ENCODE peak calls at places on chromosomes 12 and 14, in four cellular contexts. One of them, this sample, is unnamed. For H3K9me3, the result is how much of the 10 kb centered on the place peaks cover.

GRCh38 chr14:54722791-54723432 is 156.0 kb downstream of the SAMD4A start:
- DNase-seq in NT2/D1: no peak
- DNase-seq in Peyer's patch: no peak
- DNase-seq in transverse colon: no peak
- DNase-seq in this sample: no peak

GRCh38 chr14:60064491-60065072 is 27.1 kb upstream of the PCNX4 start:
- DNase-seq in NT2/D1: no peak
- DNase-seq in Peyer's patch: no peak
- DNase-seq in transverse colon: no peak
- DNase-seq in this sample: peak

GRCh38 chr14:103746706-103747105 is 31.1 kb downstream of the ZFYVE21 start:
- DNase-seq in transverse colon: no peak
- DNase-seq in NT2/D1: no peak
- DNase-seq in Peyer's patch: no peak
- DNase-seq in this sample: no peak

GRCh38 chr12:63922446-63922845 is 77.9 kb downstream of the SRGAP1 start:
- DNase-seq in transverse colon: no peak
- DNase-seq in NT2/D1: no peak
- DNase-seq in Peyer's patch: no peak
- DNase-seq in this sample: no peak

GRCh38 chr14:69913686-69914085 is 34.5 kb downstream of the SMOC1 start:
- DNase-seq in transverse colon: no peak
- DNase-seq in Peyer's patch: no peak
- DNase-seq in NT2/D1: no peak
- DNase-seq in this sample: no peak

GRCh38 chr12:71183018-71183417 is 25.2 kb upstream of the TSPAN8 start:
- DNase-seq in NT2/D1: no peak
- DNase-seq in Peyer's patch: no peak
- DNase-seq in transverse colon: no peak
- DNase-seq in this sample: no peak

GRCh38 chr14:21868442-21869046 is 194.9 kb upstream of the OR4E1 start:
- DNase-seq in transverse colon: peak
- DNase-seq in NT2/D1: peak
- DNase-seq in Peyer's patch: no peak
- DNase-seq in this sample: peak

GRCh38 chr12:79597910-79598309 is 92.9 kb downstream of the PAWR start:
- DNase-seq in transverse colon: no peak
- DNase-seq in Peyer's patch: no peak
- DNase-seq in NT2/D1: no peak
- DNase-seq in this sample: no peak

GRCh38 chr12:96719671-96720362 is 187.2 kb upstream of the NEDD1 start:
- DNase-seq in transverse colon: peak
- DNase-seq in Peyer's patch: no peak
- DNase-seq in NT2/D1: no peak
- DNase-seq in this sample: peak

GRCh38 chr12:58629376-58629775 is 290.9 kb downstream of the LRIG3 start:
- DNase-seq in NT2/D1: no peak
- DNase-seq in Peyer's patch: no peak
- DNase-seq in transverse colon: no peak
- DNase-seq in this sample: no peak

GRCh38 chr14:39229222-39229543 is 4.5 kb upstream of the MIA2 start:
- DNase-seq in transverse colon: no peak
- DNase-seq in NT2/D1: no peak
- DNase-seq in Peyer's patch: no peak
- DNase-seq in this sample: peak

GRCh38 chr14:91402278-91403068 is 15.1 kb downstream of the CCDC88C start:
- DNase-seq in Peyer's patch: no peak
- DNase-seq in transverse colon: peak
- DNase-seq in NT2/D1: no peak
- DNase-seq in this sample: no peak

GRCh38 chr12:4380332-4380731 is 820 bp upstream of the FGF23 start:
- DNase-seq in Peyer's patch: no peak
- DNase-seq in NT2/D1: no peak
- DNase-seq in transverse colon: no peak
- DNase-seq in this sample: no peak

GRCh38 chr14:38129705-38130104 is 78.0 kb upstream of the SSTR1 start:
- DNase-seq in transverse colon: no peak
- DNase-seq in NT2/D1: no peak
- DNase-seq in Peyer's patch: no peak
- DNase-seq in this sample: peak

GRCh38 chr14:65261425-65261920 is 151.1 kb upstream of the FUT8 start:
- DNase-seq in Peyer's patch: no peak
- DNase-seq in transverse colon: no peak
- DNase-seq in NT2/D1: no peak
- DNase-seq in this sample: no peak

GRCh38 chr14:68952544-68953535 is 26.3 kb downstream of the ACTN1 start:
- DNase-seq in NT2/D1: no peak
- DNase-seq in transverse colon: no peak
- DNase-seq in Peyer's patch: no peak
- DNase-seq in this sample: no peak

GRCh38 chr12:7937867-7938506 is 2.0 kb upstream of the SLC2A3 start:
- DNase-seq in Peyer's patch: no peak
- DNase-seq in transverse colon: no peak
- DNase-seq in NT2/D1: no peak
- DNase-seq in this sample: no peak

GRCh38 chr14:37195327-37195726 is 2.4 kb upstream of the MIPOL1 start:
- DNase-seq in transverse colon: no peak
- DNase-seq in NT2/D1: no peak
- DNase-seq in Peyer's patch: no peak
- DNase-seq in this sample: no peak

GRCh38 chr14:23645812-23646647 is 9.9 kb downstream of the DHRS2 start:
- DNase-seq in NT2/D1: no peak
- DNase-seq in Peyer's patch: no peak
- DNase-seq in transverse colon: no peak
- DNase-seq in this sample: no peak

GRCh38 chr14:50008562-50009355 is 107.6 kb downstream of the VCPKMT start:
- DNase-seq in NT2/D1: no peak
- DNase-seq in Peyer's patch: no peak
- DNase-seq in transverse colon: no peak
- DNase-seq in this sample: no peak

GRCh38 chr14:61625171-61625570 is 70.1 kb upstream of the HIF1A start:
- DNase-seq in Peyer's patch: no peak
- DNase-seq in NT2/D1: no peak
- DNase-seq in transverse colon: no peak
- DNase-seq in this sample: no peak

GRCh38 chr14:104865069-104865630 is at the start of gene CEP170B:
- DNase-seq in Peyer's patch: peak
- DNase-seq in transverse colon: no peak
- DNase-seq in NT2/D1: no peak
- DNase-seq in this sample: no peak

GRCh38 chr12:30977537-30978349 is 51.2 kb downstream of the TSPAN11 start:
- DNase-seq in transverse colon: no peak
- DNase-seq in Peyer's patch: no peak
- DNase-seq in NT2/D1: peak
- DNase-seq in this sample: no peak

GRCh38 chr14:68104518-68104917 is 284.9 kb downstream of the RAD51B start:
- DNase-seq in Peyer's patch: no peak
- DNase-seq in NT2/D1: no peak
- DNase-seq in transverse colon: no peak
- DNase-seq in this sample: no peak

GRCh38 chr14:81511110-81511900 is 22.3 kb downstream of the SEL1L start:
- DNase-seq in transverse colon: no peak
- DNase-seq in NT2/D1: no peak
- DNase-seq in Peyer's patch: no peak
- DNase-seq in this sample: no peak

GRCh38 chr12:7929069-7929792 is 6.8 kb downstream of the SLC2A3 start:
- DNase-seq in Peyer's patch: no peak
- DNase-seq in transverse colon: no peak
- DNase-seq in NT2/D1: no peak
- DNase-seq in this sample: no peak

GRCh38 chr14:55582741-55583140 is 2.7 kb downstream of the KTN1 start:
- DNase-seq in NT2/D1: no peak
- DNase-seq in transverse colon: no peak
- DNase-seq in Peyer's patch: no peak
- DNase-seq in this sample: no peak

DNA sequence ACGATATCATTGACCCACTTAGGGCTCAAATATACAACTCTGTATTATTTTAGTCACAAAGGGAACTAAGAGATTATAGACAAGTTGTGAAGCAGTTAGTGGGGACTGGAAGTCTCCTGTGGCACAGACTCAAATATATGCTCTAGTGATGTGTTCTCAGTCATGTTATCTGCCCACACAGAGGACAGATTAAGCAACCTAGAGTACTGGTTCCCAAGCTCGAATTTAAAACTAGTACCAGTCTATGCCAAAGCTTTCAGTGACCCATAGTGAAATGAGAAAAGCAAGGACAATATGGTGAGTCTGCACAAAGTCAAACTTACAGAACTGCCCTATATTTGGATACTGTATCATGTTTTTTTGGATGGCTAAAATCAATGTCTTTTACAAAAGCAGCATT is 389.3 kb downstream of the DIO2 start:
- DNase-seq in transverse colon: no peak
- DNase-seq in Peyer's patch: no peak
- DNase-seq in NT2/D1: no peak
- DNase-seq in this sample: no peak
- H3K9me3 ChIP-seq in transverse colon: under half
- H3K9me3 ChIP-seq in Peyer's patch: under half
- H3K9me3 ChIP-seq in NT2/D1: under half
- H3K9me3 ChIP-seq in this sample: under half

DNA sequence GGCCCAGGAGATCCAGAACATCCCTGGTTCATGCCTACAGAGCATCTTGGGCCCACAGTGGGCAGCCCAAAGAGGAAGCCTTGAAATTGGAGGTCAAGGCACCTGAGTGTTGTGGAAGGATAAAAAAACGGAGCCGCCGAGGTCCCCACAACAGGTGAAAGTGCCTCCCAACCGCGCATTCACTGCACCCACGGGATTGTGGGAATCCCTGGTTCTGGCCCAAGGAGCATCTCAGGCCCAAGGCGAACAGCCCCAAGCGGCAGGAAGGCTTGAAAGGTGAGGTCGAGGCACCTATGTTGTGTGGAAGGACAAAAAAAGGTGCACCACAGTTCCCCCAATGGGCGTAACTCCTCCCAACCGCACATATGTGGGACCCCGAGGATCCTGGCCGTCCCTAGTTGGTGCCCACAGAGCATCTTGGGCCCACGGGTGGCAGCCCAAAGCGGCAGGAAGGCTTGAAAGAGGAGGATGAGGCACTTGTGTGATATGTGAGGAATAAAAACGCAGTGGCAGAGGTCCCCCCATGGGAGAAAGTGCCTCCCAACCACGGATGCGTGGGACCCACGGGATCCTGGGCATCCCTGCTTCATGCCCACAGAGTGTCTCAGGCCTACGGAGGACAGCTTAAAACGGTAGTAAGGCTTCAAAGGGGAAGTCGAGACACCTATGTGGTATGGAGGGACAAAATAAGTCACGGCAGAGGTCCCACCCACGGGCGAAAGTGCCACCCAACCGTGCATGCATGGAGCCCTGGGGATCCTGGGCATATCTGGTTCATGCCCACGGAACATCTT is 583.9 kb downstream of the ALG10 start:
- DNase-seq in NT2/D1: no peak
- DNase-seq in transverse colon: no peak
- DNase-seq in Peyer's patch: peak
- DNase-seq in this sample: no peak
- H3K9me3 ChIP-seq in NT2/D1: under half
- H3K9me3 ChIP-seq in transverse colon: under half
- H3K9me3 ChIP-seq in Peyer's patch: under half
- H3K9me3 ChIP-seq in this sample: under half

DNA sequence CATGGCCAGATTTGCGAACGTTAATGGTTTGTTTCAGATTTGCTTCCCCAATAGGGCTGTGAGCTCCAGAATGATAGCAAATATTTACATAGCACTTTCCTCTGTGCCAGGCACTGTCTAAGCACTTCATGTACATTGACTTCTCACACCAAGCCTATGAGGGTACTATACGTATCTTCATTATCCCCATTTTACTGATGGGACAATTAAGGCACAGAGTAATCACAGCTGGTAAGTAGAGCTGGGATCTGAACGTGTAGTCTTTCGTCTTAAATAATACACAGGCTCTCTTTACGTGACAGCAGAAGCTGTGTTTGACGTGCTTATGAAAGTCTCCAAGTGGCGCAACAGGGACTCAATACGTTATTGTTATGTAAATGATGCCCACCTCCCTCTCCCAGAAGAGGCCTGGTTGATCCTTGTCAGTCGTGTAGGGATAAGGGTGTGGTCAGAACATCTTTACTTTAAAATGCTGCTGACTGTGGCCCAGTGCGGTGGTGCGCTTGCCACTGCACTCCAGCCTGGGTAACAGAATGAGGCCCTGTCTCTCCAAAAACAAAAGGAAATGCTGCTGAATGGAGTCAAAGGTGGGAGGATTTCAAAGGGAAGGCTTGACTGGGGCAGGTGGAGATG is 66.3 kb upstream of the TCL1B start:
- DNase-seq in NT2/D1: no peak
- DNase-seq in transverse colon: no peak
- DNase-seq in Peyer's patch: no peak
- DNase-seq in this sample: no peak
- H3K9me3 ChIP-seq in NT2/D1: under half
- H3K9me3 ChIP-seq in transverse colon: under half
- H3K9me3 ChIP-seq in Peyer's patch: under half
- H3K9me3 ChIP-seq in this sample: under half

DNA sequence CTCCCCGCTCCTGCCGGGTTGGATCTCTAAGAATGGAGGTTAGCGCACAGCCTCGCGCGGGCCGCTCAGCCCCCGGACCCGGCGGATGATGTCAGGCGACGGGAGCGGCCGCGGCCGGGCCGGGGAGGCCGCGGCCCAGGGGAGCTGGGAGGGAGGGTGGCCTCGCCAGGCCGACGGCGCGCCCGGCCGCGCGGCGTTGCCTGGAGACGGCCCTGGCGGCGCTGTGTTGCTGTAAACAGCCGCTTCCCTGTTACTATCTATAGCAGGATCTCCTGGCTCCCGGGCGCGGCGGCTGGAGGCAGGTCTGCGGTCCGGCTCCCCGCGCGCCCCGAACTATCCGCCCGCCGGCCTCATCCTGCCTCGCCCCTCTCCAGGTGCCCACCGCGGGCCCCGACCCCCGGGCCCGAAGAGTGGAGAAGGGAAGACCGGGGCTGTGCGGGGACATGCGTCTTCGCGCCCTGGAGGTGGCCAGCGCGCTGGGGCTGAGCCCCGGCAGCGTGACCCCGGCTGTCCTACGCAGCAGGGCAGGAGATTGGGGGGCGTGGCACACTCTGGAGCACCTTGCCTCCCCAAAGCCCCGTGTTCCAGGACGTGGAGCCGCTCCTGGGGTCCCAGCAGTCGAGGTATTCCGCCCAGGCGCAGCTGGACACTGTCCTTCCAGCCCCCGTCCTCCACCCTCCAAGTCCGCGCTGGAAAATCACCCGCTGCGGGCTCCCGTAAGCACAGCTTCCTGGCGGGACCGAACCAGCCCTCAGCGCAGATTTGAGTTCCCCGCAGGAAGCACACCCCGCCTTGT is 1.4 kb upstream of the FOS start:
- DNase-seq in NT2/D1: no peak
- DNase-seq in transverse colon: peak
- DNase-seq in Peyer's patch: peak
- DNase-seq in this sample: peak
- H3K9me3 ChIP-seq in NT2/D1: under half
- H3K9me3 ChIP-seq in transverse colon: under half
- H3K9me3 ChIP-seq in Peyer's patch: under half
- H3K9me3 ChIP-seq in this sample: under half

DNA sequence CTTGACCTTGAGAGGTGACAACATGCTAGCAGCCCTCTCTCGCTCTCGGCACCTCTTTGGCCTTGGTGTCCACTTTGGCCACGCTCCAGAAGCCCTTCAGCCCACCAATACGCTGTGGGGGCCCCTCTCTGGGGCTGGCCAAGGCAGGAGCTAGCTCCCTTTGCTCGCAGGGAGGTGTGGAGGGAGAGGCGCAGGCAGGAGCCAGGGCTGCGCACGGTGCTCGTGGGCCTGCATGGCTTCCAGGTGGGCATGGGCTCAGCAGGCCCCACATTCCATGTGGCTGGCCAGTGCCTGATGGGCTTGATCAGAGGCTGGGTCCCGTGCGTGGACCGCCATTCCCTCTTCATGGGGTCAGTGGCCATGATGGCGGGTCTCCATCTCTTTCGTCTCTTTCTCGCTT is 1237.0 kb upstream of the USP15 start:
- DNase-seq in transverse colon: no peak
- DNase-seq in Peyer's patch: no peak
- DNase-seq in NT2/D1: no peak
- DNase-seq in this sample: no peak
- H3K9me3 ChIP-seq in transverse colon: under half
- H3K9me3 ChIP-seq in Peyer's patch: under half
- H3K9me3 ChIP-seq in NT2/D1: under half
- H3K9me3 ChIP-seq in this sample: under half